ENCODE peak calls at places on chromosomes 3 and 15, in nine cellular contexts. C, S, F, M, N, O, B, P and G are unnamed samples.
A peak's percentile ranks its signal among the peaks of the same experiment; 100 is the strongest.

GRCh38 chr3:71447197-71447596 is 136.3 kb downstream of the FOXP1 start:
- DNase-seq in C (no peak), P (no peak), N (no peak), S (no peak), M (no peak), O (no peak), F (no peak), B (no peak), G (no peak)

GRCh38 chr3:69809076-69809835 is 70.0 kb downstream of the MITF start:
- DNase-seq in P (no peak), B (no peak), S (no peak), M (no peak), F (no peak), C (no peak), O (no peak), N (no peak), G (no peak)

GRCh38 chr15:80679167-80679804 is 15.8 kb upstream of the ABHD17C start:
- DNase-seq in F (no peak), S (peak; percentile 28), C (no peak), N (no peak), O (no peak), B (no peak), P (no peak), M (no peak), G (peak; percentile 96)

GRCh38 chr3:123757281-123757940 is 126.7 kb downstream of the MYLK start:
- DNase-seq in P (no peak), S (peak; percentile 37), C (no peak), N (no peak), F (no peak), M (peak; percentile 34), O (peak; percentile 79), B (peak; percentile 49), G (peak; percentile 18)

GRCh38 chr15:69450968-69451695 is 1.5 kb upstream of the RPLP1 start:
- DNase-seq in M (no peak), S (no peak), C (no peak), B (no peak), P (no peak), O (no peak), F (no peak), N (no peak), G (no peak)

GRCh38 chr15:77497942-77498361 is 77.3 kb downstream of the HMG20A start:
- DNase-seq in S (no peak), O (no peak), M (no peak), C (no peak), B (no peak), N (no peak), F (no peak), P (no peak), G (no peak)

GRCh38 chr3:49799761-49800160 is at the start of gene CDHR4:
- DNase-seq in S (no peak), O (peak; percentile 33), N (no peak), B (no peak), P (no peak), M (peak; percentile 64), F (no peak), C (no peak), G (peak; percentile 87)

GRCh38 chr3:11498174-11498573 is 145.5 kb downstream of the VGLL4 start:
- DNase-seq in S (no peak), N (no peak), P (no peak), B (no peak), F (no peak), O (no peak), C (no peak), M (no peak), G (no peak)

GRCh38 chr3:160330111-160330510 is 68.9 kb downstream of the IFT80 start:
- DNase-seq in S (no peak), F (no peak), N (no peak), M (no peak), O (no peak), P (no peak), C (no peak), B (no peak), G (no peak)

GRCh38 chr3:192494176-192494575 is 233.2 kb downstream of the FGF12 start:
- DNase-seq in O (no peak), B (no peak), F (no peak), M (no peak), P (no peak), N (no peak), C (peak; percentile 38), S (no peak), G (peak; percentile 54)

GRCh38 chr3:114542359-114542758 is 248.5 kb downstream of the TIGIT start:
- DNase-seq in C (no peak), P (no peak), S (no peak), M (no peak), F (no peak), O (no peak), B (no peak), N (no peak), G (no peak)

GRCh38 chr3:120169407-120169806 is 75.2 kb upstream of the GSK3B start:
- DNase-seq in S (no peak), C (no peak), P (no peak), O (no peak), M (no peak), N (no peak), B (no peak), F (no peak), G (no peak)

GRCh38 chr15:82047493-82048446 is 2.0 kb upstream of the MEX3B start:
- DNase-seq in N (no peak), C (no peak), M (no peak), S (no peak), P (no peak), O (no peak), F (no peak), B (no peak), G (peak; percentile 43)

GRCh38 chr3:131167867-131168266 is 141.2 kb downstream of the NEK11 start:
- DNase-seq in N (no peak), B (no peak), O (no peak), P (no peak), C (no peak), M (no peak), S (no peak), F (no peak), G (no peak)

GRCh38 chr15:55526559-55527036 is 18.6 kb upstream of the DNAAF4 start:
- DNase-seq in C (peak; percentile 20), M (peak; percentile 27), B (no peak), P (no peak), F (peak; percentile 42), N (no peak), O (peak; percentile 39), S (no peak), G (peak; percentile 55)

GRCh38 chr15:51144021-51144532 is 49.4 kb upstream of the TNFAIP8L3 start:
- DNase-seq in N (no peak), O (no peak), B (no peak), P (no peak), M (no peak), F (no peak), C (no peak), S (no peak), G (peak; percentile 84)